ENCODE peak calls at places on chromosomes 11 and 22, in four cellular contexts. P is Peyer's patch, H is mesendoderm, A is colonic mucosa. D is an unnamed sample.

GRCh38 chr11:34324466-34324865 is 33.3 kb downstream of the ABTB2 start:
- DNase-seq in P (no peak), H (no peak), A (no peak), D (no peak)

GRCh38 chr22:20089977-20090729 is 10.1 kb downstream of the DGCR8 start:
- DNase-seq in P (no peak), H (no peak), A (no peak), D (no peak)

GRCh38 chr11:2664331-2664730 is 35.5 kb downstream of the KCNQ1OT1 start:
- DNase-seq in P (no peak), H (no peak), A (peak; percentile 6), D (no peak)

GRCh38 chr11:121163658-121164308 is 62.7 kb downstream of the TECTA start:
- DNase-seq in P (no peak), H (no peak), A (no peak), D (no peak)

GRCh38 chr11:76910620-76911414 is 50.1 kb downstream of the ACER3 start:
- DNase-seq in P (no peak), H (peak; percentile 68), A (peak; percentile 50), D (no peak)

GRCh38 chr11:126479178-126479930 is 123.9 kb downstream of the ST3GAL4 start:
- DNase-seq in P (no peak), H (no peak), A (no peak), D (no peak)

GRCh38 chr11:43992834-43993637 is 50.6 kb downstream of the C11orf96 start:
- DNase-seq in P (no peak), H (no peak), A (no peak), D (no peak)

GRCh38 chr11:111305871-111306270 is 7.5 kb downstream of the POU2AF3 start:
- DNase-seq in P (no peak), H (no peak), A (no peak), D (no peak)

GRCh38 chr11:85756401-85757200 is 54.3 kb downstream of the SYTL2 start:
- DNase-seq in P (peak; percentile 52), H (no peak), A (peak; percentile 80), D (peak; percentile 75)

GRCh38 chr11:130314184-130314748 is 451 bp downstream of the ZBTB44 start:
- DNase-seq in P (peak; percentile 87), H (no peak), A (peak; percentile 71), D (peak; percentile 70)

GRCh38 chr11:113184498-113184897 is 129.9 kb upstream of the TTC12 start:
- DNase-seq in P (no peak), H (peak; percentile 81), A (no peak), D (no peak)

GRCh38 chr11:120904116-120904515 is 119.8 kb upstream of the TBCEL start:
- DNase-seq in P (no peak), H (no peak), A (no peak), D (no peak)

GRCh38 chr22:31947296-31947695 is 3.0 kb downstream of the YWHAH start:
- DNase-seq in P (no peak), H (peak; percentile 43), A (peak; percentile 53), D (no peak)

GRCh38 chr11:118609380-118610219 is 2.2 kb downstream of the PHLDB1 start:
- DNase-seq in P (no peak), H (peak; percentile 26), A (no peak), D (peak; percentile 29)

GRCh38 chr11:69468911-69469885 is 12.3 kb upstream of the LINC01488 start:
- DNase-seq in P (no peak), H (no peak), A (no peak), D (no peak)

GRCh38 chr22:34950480-34950879 is 115.5 kb upstream of the ISX start:
- DNase-seq in P (no peak), H (peak; percentile 73), A (no peak), D (no peak)

GRCh38 chr11:30991802-30992512 is 377.6 kb downstream of the DCDC1 start:
- DNase-seq in P (no peak), H (no peak), A (no peak), D (no peak)

GRCh38 chr11:123179571-123179970 is 15.5 kb downstream of the CLMP start:
- DNase-seq in P (peak; percentile 68), H (no peak), A (peak; percentile 62), D (no peak)

GRCh38 chr11:123180166-123180565 is 14.9 kb downstream of the CLMP start:
- DNase-seq in P (no peak), H (peak; percentile 57), A (no peak), D (no peak)

GRCh38 chr11:123180574-123180973 is 14.5 kb downstream of the CLMP start:
- DNase-seq in P (no peak), H (no peak), A (no peak), D (no peak)

GRCh38 chr11:123182101-123182500 is 12.9 kb downstream of the CLMP start:
- DNase-seq in P (no peak), H (peak; percentile 53), A (no peak), D (no peak)

DNA sequence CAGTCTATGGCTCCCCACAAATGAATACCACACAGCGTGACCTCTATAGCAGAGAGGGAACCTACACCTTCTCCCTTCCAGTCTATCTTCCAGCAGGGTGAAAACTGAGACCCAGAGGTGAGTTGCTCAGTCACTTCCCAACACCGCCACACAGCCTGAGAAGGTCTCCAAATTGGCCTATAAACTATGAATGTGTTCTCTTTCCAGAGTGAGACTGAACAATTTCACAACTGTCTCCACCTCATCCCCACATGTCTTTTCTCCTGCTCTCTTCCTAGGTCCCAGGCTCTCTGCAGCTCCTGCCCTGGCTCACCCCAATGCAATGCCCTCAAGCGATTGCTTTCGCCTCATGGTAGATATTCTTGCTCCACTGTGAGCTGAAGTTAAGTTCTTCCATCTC is 14.0 kb downstream of the CLMP start:
- DNase-seq in P (no peak), H (no peak), A (no peak), D (no peak)
- H3K4me1 ChIP-seq in P (no peaks in the 10 kb centered on the region), H (peaks cover 7% of the 10 kb centered on the region), A (no peaks in the 10 kb centered on the region), D (no peaks in the 10 kb centered on the region)

GRCh38 chr11:8930456-8931175 is 2.1 kb downstream of the C11orf16 start:
- DNase-seq in P (no peak), H (no peak), A (no peak), D (no peak)

GRCh38 chr11:8925711-8926110 is 7.0 kb downstream of the C11orf16 start:
- DNase-seq in P (no peak), H (no peak), A (no peak), D (no peak)

GRCh38 chr11:8928981-8929615 is 3.6 kb downstream of the C11orf16 start:
- DNase-seq in P (no peak), H (no peak), A (no peak), D (no peak)

GRCh38 chr11:8926236-8926635 is 6.5 kb downstream of the C11orf16 start:
- DNase-seq in P (no peak), H (no peak), A (no peak), D (no peak)

DNA sequence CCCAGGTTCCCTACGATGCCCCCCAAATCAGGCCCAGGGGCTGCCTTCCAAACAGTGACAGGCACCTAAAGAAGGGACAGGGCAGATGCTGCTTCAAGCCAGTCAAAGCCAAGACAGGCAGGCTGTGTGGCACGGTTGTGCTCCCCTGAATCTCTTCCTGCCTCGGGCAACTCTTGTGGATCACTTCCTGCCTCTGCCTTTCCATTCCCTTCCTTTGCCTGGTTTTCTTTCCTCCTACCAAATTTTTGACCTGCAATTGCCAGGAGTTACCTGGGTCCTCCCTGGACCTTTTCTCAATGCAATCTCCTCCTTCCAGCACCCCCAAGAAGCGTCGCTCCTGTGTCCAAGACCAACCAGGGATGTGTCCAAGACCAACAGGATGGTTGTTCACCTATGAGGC is 5.5 kb downstream of the C11orf16 start:
- DNase-seq in P (no peak), H (no peak), A (no peak), D (no peak)
- H3K4me1 ChIP-seq in P (no peaks in the 10 kb centered on the region), H (no peaks in the 10 kb centered on the region), A (no peaks in the 10 kb centered on the region), D (no peaks in the 10 kb centered on the region)

GRCh38 chr22:24595863-24596262 is 3.0 kb upstream of the LRRC75B start:
- DNase-seq in P (no peak), H (no peak), A (no peak), D (no peak)
- H3K4me1 ChIP-seq in P (peaks cover 22% of the 10 kb centered on the region), H (peaks cover 3% of the 10 kb centered on the region), A (no peaks in the 10 kb centered on the region), D (no peaks in the 10 kb centered on the region)

GRCh38 chr22:47036936-47037485 is 274.6 kb downstream of the TBC1D22A start:
- DNase-seq in P (peak; percentile 27), H (no peak), A (no peak), D (no peak)
- H3K4me1 ChIP-seq in P (peaks cover 16% of the 10 kb centered on the region), H (no peaks in the 10 kb centered on the region), A (peaks cover 10% of the 10 kb centered on the region), D (no peaks in the 10 kb centered on the region)

GRCh38 chr22:42625416-42625815 is 10.7 kb upstream of the POLDIP3 start:
- DNase-seq in P (no peak), H (no peak), A (no peak), D (no peak)
- H3K4me1 ChIP-seq in P (peaks cover 12% of the 10 kb centered on the region), H (no peaks in the 10 kb centered on the region), A (peaks cover 6% of the 10 kb centered on the region), D (no peaks in the 10 kb centered on the region)

D was measured in CD8-positive, alpha-beta memory T cell.